ENCODE peak calls at places on chromosomes 11 and 22, in five cellular contexts. X is H9, T is thyroid gland, H is NB4, K is hepatocyte. J is an unnamed sample.

GRCh38 chr11:76616676-76617552 is 53.6 kb downstream of the LRRC32 start:
- DNase-seq in H (no peak), X (peak), T (no peak), K (no peak), J (no peak)

GRCh38 chr11:32891657-32892354 is 805 bp upstream of the QSER1 start:
- DNase-seq in H (peak), X (no peak), T (no peak), K (peak), J (no peak)

GRCh38 chr11:544817-545166 is 7.5 kb downstream of the LRRC56 start:
- DNase-seq in X (no peak), T (no peak), K (no peak), H (no peak), J (no peak)

GRCh38 chr11:72584293-72584921 is 89.8 kb downstream of the PDE2A start:
- DNase-seq in H (no peak), K (no peak), X (peak), T (peak), J (no peak)

GRCh38 chr11:10197091-10197490 is 96.9 kb downstream of the SBF2 start:
- DNase-seq in T (no peak), H (no peak), X (no peak), K (no peak), J (no peak)

GRCh38 chr22:30079952-30080533 is at the start of gene HORMAD2:
- DNase-seq in H (no peak), T (no peak), X (peak), K (peak), J (no peak)

GRCh38 chr11:94513091-94513490 is 830 bp downstream of the C11orf97 start:
- DNase-seq in H (peak), T (no peak), K (peak), X (no peak), J (no peak)

GRCh38 chr22:23833017-23833795 is 5.6 kb downstream of the DERL3 start:
- DNase-seq in H (no peak), X (no peak), K (no peak), T (no peak), J (no peak)

GRCh38 chr11:79564288-79564925 is 123.6 kb upstream of the TENM4 start:
- DNase-seq in T (peak), X (no peak), K (no peak), H (no peak), J (no peak)

GRCh38 chr22:21098099-21098671 is 52.4 kb downstream of the LRRC74B start:
- DNase-seq in T (no peak), H (peak), K (no peak), X (peak), J (no peak)

GRCh38 chr22:20783844-20784723 is 10.2 kb downstream of the SERPIND1 start:
- DNase-seq in T (peak), H (peak), X (peak), K (peak), J (no peak)

GRCh38 chr22:48736593-48737460 is 1090.8 kb downstream of the BRD1 start:
- DNase-seq in K (no peak), X (no peak), T (no peak), H (no peak), J (no peak)

GRCh38 chr11:41351825-41352224 is 107.6 kb downstream of the LRRC4C start:
- DNase-seq in X (no peak), K (no peak), H (no peak), T (no peak), J (no peak)

DNA sequence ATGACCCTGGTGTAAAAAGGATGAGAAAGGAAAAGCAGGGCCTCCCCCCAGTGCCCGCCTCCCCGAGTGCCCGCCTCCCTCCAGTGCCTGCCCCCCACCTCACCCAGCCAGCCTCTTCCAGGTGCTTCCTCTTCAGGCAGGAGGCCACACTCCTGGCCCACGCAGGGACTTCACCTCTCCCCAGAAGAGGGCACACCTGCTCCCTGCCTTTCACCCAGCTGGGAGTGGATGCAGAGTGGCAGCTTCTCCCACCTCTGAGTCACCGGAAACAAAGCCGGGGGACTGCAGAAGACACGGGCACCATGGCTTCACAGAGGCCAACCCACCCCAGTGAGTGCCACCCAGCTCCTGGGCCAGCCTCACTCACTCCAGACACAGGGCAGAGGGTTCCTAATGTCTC is 16.1 kb downstream of the CPT1A start:
- DNase-seq in H (peak), X (peak), K (peak), T (peak), J (no peak)
- TF ChIP-seq CTCF in H (peak), X (peak), K (peak), T (no peak), J (no peak)

GRCh38 chr11:118438314-118438931 is 2.1 kb downstream of the KMT2A start:
- DNase-seq in K (peak), X (peak), T (peak), H (peak), J (no peak)
- TF ChIP-seq CTCF in K (no peak), X (no peak), T (no peak), H (peak), J (peak)

DNA sequence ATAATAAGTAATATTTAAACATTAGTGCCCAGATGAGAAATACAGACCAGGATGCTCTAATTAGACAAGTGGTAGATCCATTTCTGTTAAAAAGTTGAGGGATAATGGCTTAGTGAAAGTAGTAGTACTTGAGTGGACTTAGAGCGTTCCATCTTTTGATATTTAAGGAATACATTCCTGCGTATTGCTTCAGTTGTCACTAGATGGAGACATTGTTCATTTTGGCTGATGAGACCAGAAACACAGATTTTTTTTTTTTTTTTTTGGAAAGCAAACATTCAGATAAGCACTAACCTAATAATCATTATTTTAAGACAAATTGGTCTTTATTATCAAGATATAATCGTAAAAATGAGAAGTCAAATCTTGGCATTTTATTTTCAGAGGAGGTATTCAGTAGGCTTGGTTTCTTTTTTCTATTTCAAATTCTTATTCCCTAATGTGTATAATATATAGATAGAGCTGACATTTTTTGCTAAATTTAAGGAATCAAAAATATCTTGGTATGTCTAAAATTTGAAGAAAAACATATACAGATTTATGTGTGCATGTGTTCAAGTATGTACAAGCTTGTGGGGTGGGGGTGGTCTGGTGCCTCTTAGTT is 92.9 kb downstream of the DYNC2H1 start:
- DNase-seq in H (peak), K (peak), X (no peak), T (no peak), J (no peak)
- TF ChIP-seq CTCF in H (peak), K (peak), X (peak), T (peak), J (peak)

GRCh38 chr11:65588199-65589054 is 7.2 kb downstream of the KCNK7 start:
- DNase-seq in X (peak), T (peak), H (peak), K (peak), J (no peak)
- TF ChIP-seq CTCF in X (peak), T (peak), H (peak), K (peak), J (peak)

GRCh38 chr11:100528872-100529416 is 158.1 kb upstream of the ARHGAP42 start:
- DNase-seq in K (no peak), X (no peak), H (no peak), T (no peak), J (no peak)

GRCh38 chr11:100525197-100525596 is 161.9 kb upstream of the ARHGAP42 start:
- DNase-seq in X (no peak), K (no peak), H (no peak), T (no peak), J (no peak)

DNA sequence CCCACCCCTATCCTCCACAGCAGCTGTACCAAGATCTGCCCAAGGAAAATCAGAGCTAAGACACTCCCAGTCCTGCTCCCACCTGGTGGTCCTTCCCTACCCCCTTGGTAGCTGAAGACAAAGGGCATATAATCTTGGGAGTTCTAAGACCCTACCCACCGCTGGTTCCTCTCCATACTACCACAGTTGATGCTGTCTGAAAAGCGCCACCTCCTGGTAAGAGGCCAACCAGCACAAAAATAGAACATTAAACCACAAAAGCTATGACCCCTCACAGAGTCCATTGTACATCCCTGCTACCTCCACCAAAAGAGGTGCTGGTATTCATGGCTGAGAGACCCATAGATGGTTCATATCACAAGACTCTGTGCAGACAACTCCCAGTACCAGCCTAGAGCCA is 161.5 kb upstream of the ARHGAP42 start:
- DNase-seq in T (no peak), X (peak), K (no peak), H (peak), J (no peak)
- TF ChIP-seq CTCF in T (no peak), X (peak), K (no peak), H (peak), J (no peak)

J was measured in osteocyte.